ENCODE peak calls at places on chromosomes 5 and 9, in four cellular contexts. W, T, P and C are unnamed samples.

GRCh38 chr9:4969130-4969529 is 15.9 kb upstream of the JAK2 start:
- DNase-seq in W (no peak), T (no peak), P (no peak), C (no peak)

GRCh38 chr5:10424124-10424731 is 17.5 kb upstream of the ROPN1L start:
- DNase-seq in W (no peak), T (peak), P (no peak), C (no peak)

GRCh38 chr5:148584103-148584502 is 70.2 kb downstream of the HTR4 start:
- DNase-seq in W (no peak), T (no peak), P (no peak), C (no peak)

GRCh38 chr9:98778711-98779530 is 17.4 kb downstream of the ANKS6 start:
- DNase-seq in W (peak), T (no peak), P (no peak), C (no peak)

GRCh38 chr9:124583134-124583533 is 75.9 kb upstream of the NR5A1 start:
- DNase-seq in W (no peak), T (no peak), P (no peak), C (no peak)

GRCh38 chr9:95822583-95823431 is 52.7 kb upstream of the ERCC6L2 start:
- DNase-seq in W (no peak), T (peak), P (no peak), C (no peak)

GRCh38 chr5:14946813-14947640 is 75.4 kb upstream of the ANKH start:
- DNase-seq in W (peak), T (no peak), P (no peak), C (no peak)

GRCh38 chr5:145936401-145937131 is at the start of gene SH3RF2:
- DNase-seq in W (peak), T (peak), P (peak), C (no peak)

GRCh38 chr9:136219276-136219675 is 14.3 kb upstream of the LHX3 start:
- DNase-seq in W (no peak), T (peak), P (no peak), C (no peak)

GRCh38 chr9:129989740-129990139 is 53.2 kb downstream of the FNBP1 start:
- DNase-seq in W (no peak), T (peak), P (no peak), C (no peak)

GRCh38 chr9:113446323-113446740 is 17.2 kb upstream of the RGS3 start:
- DNase-seq in W (no peak), T (peak), P (no peak), C (no peak)

GRCh38 chr5:62011072-62011664 is 294.8 kb upstream of the KIF2A start:
- DNase-seq in W (no peak), T (no peak), P (no peak), C (no peak)

GRCh38 chr5:65693121-65693520 is 28.8 kb downstream of the SGTB start:
- DNase-seq in W (no peak), T (no peak), P (no peak), C (no peak)

GRCh38 chr5:171520300-171521170 is 101.1 kb downstream of the FGF18 start:
- DNase-seq in W (no peak), T (peak), P (no peak), C (no peak)

GRCh38 chr9:16082796-16083195 is 530.0 kb downstream of the CCDC171 start:
- DNase-seq in W (no peak), T (no peak), P (no peak), C (no peak)

GRCh38 chr9:120175031-120175430 is 404.9 kb downstream of the CDK5RAP2 start:
- DNase-seq in W (no peak), T (no peak), P (no peak), C (no peak)

GRCh38 chr9:34328500-34328982 is 527 bp downstream of the KIF24 start:
- DNase-seq in W (peak), T (no peak), P (no peak), C (no peak)

GRCh38 chr9:96441798-96442445 is 8.0 kb upstream of the HABP4 start:
- DNase-seq in W (peak), T (no peak), P (no peak), C (no peak)

GRCh38 chr5:88829773-88830172 is 53.2 kb downstream of the MEF2C start:
- DNase-seq in W (no peak), T (no peak), P (no peak), C (no peak)

GRCh38 chr5:137200906-137201305 is 298.2 kb downstream of the SPOCK1 start:
- DNase-seq in W (no peak), T (no peak), P (no peak), C (no peak)

GRCh38 chr9:110206388-110206787 is 1.6 kb downstream of the C9orf152 start:
- DNase-seq in W (peak), T (no peak), P (no peak), C (no peak)

GRCh38 chr5:14365831-14366435 is 215.7 kb upstream of the OTULINL start:
- DNase-seq in W (no peak), T (peak), P (no peak), C (no peak)

GRCh38 chr5:139369181-139369580 is 13.9 kb downstream of the SLC23A1 start:
- DNase-seq in W (no peak), T (peak), P (no peak), C (no peak)

GRCh38 chr5:37668524-37669047 is 171.3 kb downstream of the GDNF start:
- DNase-seq in W (peak), T (peak), P (peak), C (peak)

GRCh38 chr9:100322954-100323536 is 29.7 kb downstream of the TEX10 start:
- DNase-seq in W (no peak), T (peak), P (no peak), C (no peak)

GRCh38 chr5:109676920-109677319 is 12.8 kb upstream of the MAN2A1 start:
- DNase-seq in W (no peak), T (no peak), P (no peak), C (no peak)

GRCh38 chr9:113876806-113877236 is 712 bp downstream of the ZNF618 start:
- DNase-seq in W (no peak), T (no peak), P (no peak), C (no peak)

GRCh38 chr9:110142868-110143866 is 64.8 kb downstream of the C9orf152 start:
- DNase-seq in W (no peak), T (no peak), P (no peak), C (no peak)

GRCh38 chr5:109365653-109366052 is 44.1 kb downstream of the PJA2 start:
- DNase-seq in W (no peak), T (no peak), P (no peak), C (no peak)

GRCh38 chr5:51380603-51381207 is 2.5 kb upstream of the ISL1 start:
- DNase-seq in W (no peak), T (no peak), P (no peak), C (no peak)

GRCh38 chr9:98135558-98135934 is 16.5 kb upstream of the TRIM14 start:
- DNase-seq in W (no peak), T (no peak), P (no peak), C (no peak)

GRCh38 chr9:81791076-81791475 is 101.7 kb upstream of the TLE1 start:
- DNase-seq in W (no peak), T (no peak), P (no peak), C (no peak)

GRCh38 chr5:151469386-151469785 is 22.0 kb downstream of the SLC36A1 start:
- DNase-seq in W (no peak), T (no peak), P (no peak), C (no peak)

GRCh38 chr5:79971156-79971555 is 19.9 kb downstream of the MTX3 start:
- DNase-seq in W (no peak), T (peak), P (no peak), C (no peak)

GRCh38 chr5:133510634-133511262 is 101.6 kb downstream of the FSTL4 start:
- DNase-seq in W (no peak), T (no peak), P (peak), C (no peak)

GRCh38 chr5:31415009-31415923 is 116.6 kb downstream of the DROSHA start:
- DNase-seq in W (no peak), T (no peak), P (no peak), C (no peak)

DNA sequence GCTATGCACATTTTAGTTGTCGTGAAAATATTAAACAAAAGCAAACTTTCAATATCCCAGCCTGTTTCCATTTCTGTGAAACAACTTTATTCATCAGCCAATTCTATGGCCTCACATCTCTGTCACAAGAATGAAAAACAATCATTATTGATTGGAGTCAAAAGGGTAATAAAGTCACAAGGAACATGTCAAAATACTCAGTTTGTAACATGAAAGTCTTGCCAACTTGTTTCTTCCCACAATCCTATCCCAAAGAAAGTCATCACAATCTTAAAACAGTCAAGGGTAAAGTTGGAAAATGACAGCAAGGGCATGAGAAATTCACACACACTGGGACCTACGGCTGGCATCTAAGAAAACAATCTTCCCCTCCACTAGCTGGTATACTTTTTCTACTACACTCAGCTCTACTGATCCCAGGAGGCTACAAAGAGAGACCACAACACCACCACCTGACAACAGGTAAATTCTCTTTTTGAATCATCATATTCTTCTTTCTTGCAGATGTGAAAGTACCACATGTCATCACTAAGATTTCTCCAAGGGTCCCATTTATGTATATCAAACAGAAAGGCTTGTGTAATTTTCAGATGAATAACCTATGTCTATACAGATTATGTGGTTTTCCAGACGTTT is 25.3 kb downstream of the PUM3 start:
- DNase-seq in W (no peak), T (no peak), P (no peak), C (no peak)
- H3K27ac ChIP-seq in W (no peak), T (peak), P (peak), C (no peak)

GRCh38 chr5:72269411-72269780 is 50.6 kb downstream of the MRPS27 start:
- DNase-seq in W (no peak), T (no peak), P (no peak), C (no peak)

GRCh38 chr5:72268260-72268659 is 51.8 kb downstream of the MRPS27 start:
- DNase-seq in W (no peak), T (no peak), P (no peak), C (no peak)

GRCh38 chr5:72268753-72269410 is 51.2 kb downstream of the MRPS27 start:
- DNase-seq in W (peak), T (no peak), P (peak), C (peak)

GRCh38 chr5:72266862-72267261 is 53.2 kb downstream of the MRPS27 start:
- DNase-seq in W (no peak), T (no peak), P (no peak), C (no peak)

GRCh38 chr5:72267685-72268084 is 52.4 kb downstream of the MRPS27 start:
- DNase-seq in W (no peak), T (no peak), P (no peak), C (no peak)
- H3K27ac ChIP-seq in W (no peak), T (no peak), P (no peak), C (no peak)

GRCh38 chr5:131279209-131279608 is 15.4 kb downstream of the CDC42SE2 start:
- DNase-seq in W (no peak), T (no peak), P (no peak), C (no peak)
- H3K27ac ChIP-seq in W (peak), T (no peak), P (no peak), C (no peak)

GRCh38 chr5:34916518-34916917 is 1.0 kb downstream of the BRIX1 start:
- DNase-seq in W (no peak), T (no peak), P (no peak), C (no peak)
- H3K27ac ChIP-seq in W (peak), T (peak), P (no peak), C (no peak)

GRCh38 chr9:133580416-133580738 is 28.8 kb downstream of the FAM163B start:
- DNase-seq in W (no peak), T (no peak), P (no peak), C (no peak)
- H3K27ac ChIP-seq in W (no peak), T (no peak), P (no peak), C (no peak)

GRCh38 chr9:27088981-27089380 is 20.0 kb upstream of the TEK start:
- DNase-seq in W (no peak), T (peak), P (no peak), C (no peak)
- H3K27ac ChIP-seq in W (no peak), T (peak), P (no peak), C (no peak)

GRCh38 chr5:124662261-124662781 is 84.1 kb downstream of the ZNF608 start:
- DNase-seq in W (peak), T (no peak), P (no peak), C (peak)
- H3K27ac ChIP-seq in W (peak), T (peak), P (no peak), C (peak)

GRCh38 chr5:91386120-91386519 is 3.0 kb upstream of the ARRDC3 start:
- DNase-seq in W (no peak), T (no peak), P (no peak), C (no peak)
- H3K27ac ChIP-seq in W (no peak), T (no peak), P (no peak), C (no peak)

DNA sequence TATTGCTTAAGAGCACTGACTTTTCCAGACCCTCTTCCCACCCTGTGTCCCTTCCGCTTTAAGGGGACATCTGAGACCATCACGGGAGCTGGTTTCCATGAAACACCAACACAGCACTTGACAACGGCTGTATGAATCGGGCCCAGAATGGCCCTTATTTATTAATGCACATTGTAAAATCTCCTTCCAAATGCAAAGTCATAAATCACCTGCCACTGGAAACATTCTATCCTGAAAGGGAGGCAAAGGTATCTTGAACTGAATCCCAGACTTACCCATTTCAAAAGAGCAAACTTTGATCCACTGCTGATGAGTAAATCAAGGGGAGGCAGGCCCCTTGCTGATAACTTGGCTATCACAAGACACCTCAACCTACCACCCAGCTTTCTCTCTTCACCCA is 37.4 kb downstream of the SHB start:
- DNase-seq in W (no peak), T (no peak), P (no peak), C (peak)
- H3K27ac ChIP-seq in W (peak), T (no peak), P (no peak), C (peak)

GRCh38 chr5:111631328-111631727 is 119.0 kb upstream of the STARD4 start:
- DNase-seq in W (no peak), T (no peak), P (no peak), C (no peak)

GRCh38 chr5:111627862-111628261 is 115.5 kb upstream of the STARD4 start:
- DNase-seq in W (no peak), T (no peak), P (no peak), C (no peak)

GRCh38 chr5:111628901-111629300 is 116.6 kb upstream of the STARD4 start:
- DNase-seq in W (no peak), T (no peak), P (no peak), C (no peak)

DNA sequence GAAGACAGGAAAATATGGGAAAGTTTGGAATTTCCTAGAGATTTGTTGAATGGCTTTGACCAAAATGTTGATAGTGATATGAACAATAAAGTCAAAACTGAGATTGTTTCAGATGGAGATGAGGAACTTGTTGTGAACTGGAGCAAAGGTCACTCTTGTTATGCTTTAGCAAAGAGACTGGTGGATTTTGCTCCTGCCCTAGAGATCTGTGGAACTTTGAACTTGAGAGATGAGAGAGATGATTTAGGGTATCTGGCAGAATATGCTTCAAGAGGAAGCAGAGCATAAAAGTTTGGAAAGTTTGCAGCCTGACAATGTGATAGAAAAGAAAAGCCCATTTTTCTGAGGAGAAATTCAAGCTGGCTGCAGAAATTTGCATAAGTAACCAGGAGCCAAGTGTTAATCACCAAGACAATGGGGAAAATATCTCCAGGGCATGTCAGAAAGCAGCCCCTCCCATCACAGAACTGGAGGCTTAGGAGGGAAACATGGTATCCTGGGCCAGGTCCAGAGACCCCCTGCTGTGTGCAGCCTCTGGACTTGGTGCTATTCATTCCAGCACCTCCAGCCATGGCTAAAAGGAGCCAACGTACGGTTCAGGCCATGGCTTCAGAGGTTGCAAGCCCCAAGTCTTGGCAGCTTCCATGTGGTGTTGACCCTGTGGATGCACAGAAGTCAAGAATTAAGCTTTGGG is 114.3 kb upstream of the STARD4 start:
- DNase-seq in W (no peak), T (no peak), P (no peak), C (no peak)
- H3K27ac ChIP-seq in W (no peak), T (no peak), P (no peak), C (no peak)